ENCODE peak calls at places on chromosomes 16 and 17, in eight cellular contexts. Z, I, S, B, N, F, Y and P are unnamed samples.

GRCh38 chr16:21301895-21302291 is 23.8 kb upstream of the CRYM start:
- DNase-seq in S (no peak), Y (no peak), B (no peak), F (no peak), I (no peak), N (peak), Z (no peak), P (no peak)

GRCh38 chr17:18038149-18038850 is 668 bp downstream of the ATPAF2 start:
- DNase-seq in N (peak), Z (no peak), Y (no peak), B (no peak), S (no peak), F (no peak), I (no peak), P (no peak)

GRCh38 chr17:3033248-3033640 is 30.2 kb downstream of the OR1D5 start:
- DNase-seq in I (no peak), B (no peak), N (no peak), Z (no peak), S (no peak), F (no peak), Y (no peak), P (no peak)

GRCh38 chr17:44004077-44004760 is at the start of gene NAGS:
- DNase-seq in F (no peak), Y (no peak), S (peak), Z (peak), N (no peak), B (no peak), I (no peak), P (no peak)

GRCh38 chr17:42979511-42980273 is at the start of gene PTGES3L:
- DNase-seq in Y (peak), B (no peak), S (no peak), F (peak), I (peak), N (peak), Z (peak), P (peak)

GRCh38 chr17:77489239-77489897 is 348.6 kb downstream of the SEC14L1 start:
- DNase-seq in S (peak), N (no peak), B (no peak), I (no peak), F (no peak), Y (no peak), Z (peak), P (no peak)

GRCh38 chr16:67187175-67187900 is 2.6 kb downstream of the EXOC3L1 start:
- DNase-seq in Z (no peak), B (no peak), F (no peak), Y (no peak), N (no peak), S (peak), I (no peak), P (no peak)

GRCh38 chr16:29678691-29679267 is at the start of gene QPRT:
- DNase-seq in N (peak), Y (peak), Z (no peak), S (peak), F (peak), B (no peak), I (peak), P (no peak)

GRCh38 chr16:50602531-50603205 is 54.5 kb downstream of the NKD1 start:
- DNase-seq in I (no peak), Y (peak), S (no peak), N (no peak), Z (no peak), F (no peak), B (no peak), P (peak)

GRCh38 chr17:81044428-81044763 is 9.4 kb downstream of the BAIAP2 start:
- DNase-seq in S (no peak), I (no peak), Z (no peak), B (no peak), F (no peak), Y (no peak), N (no peak), P (no peak)

GRCh38 chr17:81043319-81043724 is 8.4 kb downstream of the BAIAP2 start:
- DNase-seq in S (no peak), N (no peak), Y (no peak), Z (no peak), F (no peak), I (no peak), B (no peak), P (no peak)

GRCh38 chr17:81044764-81045589 is 10.0 kb downstream of the BAIAP2 start:
- DNase-seq in Z (peak), S (peak), Y (peak), F (peak), B (peak), N (peak), I (peak), P (peak)

GRCh38 chr17:81042606-81043005 is 7.7 kb downstream of the BAIAP2 start:
- DNase-seq in Y (no peak), S (no peak), Z (no peak), N (no peak), B (no peak), I (no peak), F (no peak), P (no peak)

GRCh38 chr17:81043725-81044427 is 8.9 kb downstream of the BAIAP2 start:
- DNase-seq in Z (peak), F (peak), I (peak), B (no peak), N (no peak), Y (peak), S (no peak), P (no peak)
- TF ChIP-seq POLR2A in Z (peak), F (no peak), I (no peak), B (no peak), N (no peak), Y (no peak), S (no peak), P (peak)

GRCh38 chr17:57749701-57750100 is 4.6 kb upstream of the CCDC182 start:
- DNase-seq in B (no peak), Z (no peak), Y (no peak), I (no peak), S (no peak), F (no peak), N (no peak), P (no peak)
- H3K4me3 ChIP-seq in B (no peak), Z (no peak), Y (no peak), I (no peak), S (no peak), F (no peak), N (no peak), P (no peak)

DNA sequence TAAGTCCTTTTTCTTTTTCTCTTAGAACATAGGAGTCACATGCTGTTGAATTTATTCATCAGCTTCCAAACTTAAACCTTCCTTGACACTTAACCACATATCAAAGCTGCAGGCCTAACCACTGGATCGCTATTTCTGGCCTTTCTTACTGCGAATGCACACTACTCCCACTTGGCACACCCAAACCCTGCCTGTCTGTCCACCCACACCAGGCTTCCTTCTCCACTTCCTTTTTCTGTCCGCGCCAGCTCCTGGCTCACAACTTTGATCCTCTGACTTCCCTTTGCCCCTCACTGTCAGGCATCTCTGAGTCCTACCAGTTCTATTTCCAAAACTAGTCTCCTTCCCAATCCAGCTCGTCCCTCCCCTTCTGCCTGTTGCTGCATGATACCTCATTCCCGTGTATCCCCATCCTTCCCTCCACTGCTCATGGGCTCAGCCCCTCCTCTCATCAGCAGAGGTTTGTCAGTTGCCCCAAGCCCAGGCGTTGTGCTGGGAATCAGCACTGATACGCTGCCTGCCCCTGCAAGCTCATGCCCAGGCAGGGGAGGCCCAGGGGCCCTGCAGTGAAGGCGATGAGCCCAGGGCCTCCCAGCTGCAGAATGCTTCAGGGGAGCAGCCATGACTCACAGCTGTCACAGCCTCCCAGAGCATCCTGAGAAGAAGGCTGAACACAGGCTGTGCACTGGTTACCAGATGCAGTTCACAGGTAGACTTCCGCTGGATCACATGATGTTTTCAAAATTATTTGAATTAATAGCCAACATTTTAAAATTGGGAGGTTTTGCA is 179.8 kb downstream of the KATNIP start:
- DNase-seq in Z (no peak), N (peak), B (peak), Y (no peak), F (no peak), I (no peak), S (no peak), P (no peak)
- H3K27ac ChIP-seq in Z (no peak), N (no peak), B (no peak), Y (no peak), F (no peak), I (no peak), S (no peak), P (no peak)

GRCh38 chr16:73313950-73314349 is 266.0 kb upstream of the ZFHX3 start:
- DNase-seq in F (no peak), N (no peak), Y (no peak), S (no peak), I (no peak), B (no peak), Z (no peak), P (no peak)

GRCh38 chr16:73306901-73307413 is 259.0 kb upstream of the ZFHX3 start:
- DNase-seq in F (no peak), B (no peak), S (no peak), Y (no peak), Z (no peak), I (no peak), N (no peak), P (no peak)

GRCh38 chr16:73308776-73309175 is 260.8 kb upstream of the ZFHX3 start:
- DNase-seq in N (no peak), Z (no peak), I (no peak), F (no peak), B (no peak), S (no peak), Y (no peak), P (no peak)

GRCh38 chr16:73315645-73316044 is 267.7 kb upstream of the ZFHX3 start:
- DNase-seq in Y (no peak), I (no peak), S (no peak), N (no peak), Z (no peak), F (no peak), B (no peak), P (no peak)

GRCh38 chr16:73311857-73312723 is 264.2 kb upstream of the ZFHX3 start:
- DNase-seq in B (no peak), Z (peak), I (no peak), S (no peak), Y (no peak), F (no peak), N (peak), P (no peak)
- TF ChIP-seq POLR2A in B (no peak), Z (no peak), I (no peak), S (no peak), Y (no peak), F (no peak), N (no peak), P (no peak)